ENCODE peak calls at places on chromosomes 13 and 19, in nine cellular contexts. K is uterus, I is AG09319, T is lower leg skin, D is BJ, C is IMR-90, X is neural crest cell, U is glutamatergic neuron, W is cardiac muscle cell. M is an unnamed sample.

GRCh38 chr13:64675256-64675892 is 2554.8 kb downstream of the PCDH9 start:
- DNase-seq in X (no peak), C (peak), T (no peak), K (no peak), W (no peak), U (no peak), D (peak), I (peak), M (no peak)

GRCh38 chr13:18991054-18991453 is 190.6 kb downstream of the TUBA3C start:
- DNase-seq in W (no peak), U (no peak), T (no peak), I (no peak), X (no peak), D (no peak), C (no peak), K (no peak), M (no peak)

GRCh38 chr19:8127311-8127710 is 22.1 kb downstream of the FBN3 start:
- DNase-seq in W (no peak), U (no peak), T (no peak), C (no peak), I (no peak), D (no peak), K (no peak), X (no peak), M (no peak)

GRCh38 chr13:94825507-94825906 is 113.2 kb upstream of the SOX21 start:
- DNase-seq in I (no peak), W (peak), K (peak), D (no peak), U (peak), X (peak), C (no peak), T (no peak), M (no peak)

GRCh38 chr19:16615788-16616187 is 12.2 kb downstream of the MED26 start:
- DNase-seq in I (no peak), C (no peak), K (no peak), U (no peak), D (no peak), X (no peak), T (no peak), W (no peak), M (no peak)

GRCh38 chr13:109479991-109480696 is 306.2 kb downstream of the IRS2 start:
- DNase-seq in D (no peak), I (no peak), U (no peak), C (peak), K (no peak), X (no peak), T (no peak), W (peak), M (no peak)

GRCh38 chr19:46186717-46187101 is 38.7 kb downstream of the IGFL2 start:
- DNase-seq in C (no peak), D (no peak), U (no peak), X (no peak), W (no peak), I (no peak), T (no peak), K (no peak), M (no peak)

GRCh38 chr13:26561636-26562537 is 4.4 kb downstream of the WASF3 start:
- DNase-seq in U (peak), D (peak), K (no peak), T (no peak), I (no peak), W (peak), C (peak), X (peak), M (no peak)

GRCh38 chr13:19606737-19607136 is 26.7 kb upstream of the MPHOSPH8 start:
- DNase-seq in I (no peak), T (no peak), C (no peak), W (no peak), U (no peak), K (no peak), D (no peak), X (no peak), M (no peak)

GRCh38 chr19:38730731-38731589 is 13.3 kb downstream of the CAPN12 start:
- DNase-seq in T (peak), U (no peak), D (no peak), W (no peak), X (no peak), C (no peak), I (no peak), K (peak), M (no peak)

GRCh38 chr13:103431880-103432279 is 365.7 kb upstream of the SLC10A2 start:
- DNase-seq in I (no peak), T (no peak), X (no peak), C (no peak), K (no peak), U (no peak), D (no peak), W (no peak), M (no peak)

GRCh38 chr19:39247701-39248664 is 673 bp downstream of the IFNL4 start:
- DNase-seq in C (no peak), I (no peak), K (no peak), X (no peak), U (peak), W (peak), T (no peak), D (no peak), M (no peak)

GRCh38 chr19:18648971-18649310 is 12.1 kb downstream of the KLHL26 start:
- DNase-seq in U (no peak), X (no peak), D (no peak), K (no peak), C (no peak), I (no peak), T (no peak), W (no peak), M (no peak)

GRCh38 chr19:46862974-46863632 is 2.3 kb downstream of the ARHGAP35 start:
- DNase-seq in I (no peak), U (no peak), W (peak), T (peak), C (no peak), D (no peak), K (peak), X (no peak), M (no peak)

GRCh38 chr13:104625196-104625595 is 1559.0 kb upstream of the SLC10A2 start:
- DNase-seq in W (no peak), I (no peak), C (no peak), T (no peak), U (peak), D (no peak), X (peak), K (no peak), M (no peak)

GRCh38 chr19:29694669-29695627 is 20.1 kb downstream of the C19orf12 start:
- DNase-seq in C (peak), W (peak), T (peak), D (no peak), I (peak), U (peak), X (peak), K (peak), M (peak)

GRCh38 chr19:17565611-17566010 is 10.2 kb downstream of the COLGALT1 start:
- DNase-seq in T (no peak), I (no peak), C (peak), K (no peak), U (no peak), X (no peak), D (no peak), W (no peak), M (no peak)

GRCh38 chr13:112696001-112696868 is 6.4 kb downstream of the ATP11A start:
- DNase-seq in K (no peak), I (no peak), X (no peak), U (no peak), D (no peak), T (peak), W (no peak), C (no peak), M (no peak)

GRCh38 chr19:36215276-36216171 is 618 bp downstream of the ZNF146 start:
- DNase-seq in X (peak), T (no peak), D (no peak), I (peak), U (peak), W (peak), C (peak), K (no peak), M (no peak)

GRCh38 chr19:15218501-15218900 is 13.7 kb downstream of the EPHX3 start:
- DNase-seq in W (no peak), T (no peak), I (no peak), D (no peak), U (peak), C (no peak), X (no peak), K (no peak), M (no peak)

GRCh38 chr19:15074371-15074770 is 7.6 kb upstream of the OR1I1 start:
- DNase-seq in D (no peak), U (no peak), W (no peak), T (no peak), K (no peak), I (no peak), X (no peak), C (no peak), M (no peak)

GRCh38 chr19:33171916-33172359 is 22.2 kb upstream of the LRP3 start:
- DNase-seq in D (no peak), T (no peak), X (no peak), W (no peak), I (no peak), C (peak), U (no peak), K (no peak), M (no peak)

GRCh38 chr13:47004022-47004421 is 107.2 kb upstream of the HTR2A start:
- DNase-seq in X (no peak), C (peak), D (no peak), I (no peak), U (no peak), T (no peak), K (no peak), W (peak), M (no peak)

GRCh38 chr13:55394470-55394869 is 1746.2 kb upstream of the PRR20A start:
- DNase-seq in X (no peak), D (no peak), C (no peak), U (no peak), I (no peak), K (no peak), W (no peak), T (no peak), M (no peak)

GRCh38 chr19:16587031-16588023 is 15.1 kb upstream of the SLC35E1 start:
- DNase-seq in X (no peak), I (no peak), T (no peak), W (peak), U (no peak), K (no peak), C (peak), D (no peak), M (no peak)

GRCh38 chr19:7829162-7829520 is 877 bp upstream of the EVI5L start:
- DNase-seq in X (no peak), I (no peak), K (no peak), T (no peak), W (no peak), D (no peak), C (no peak), U (no peak), M (no peak)

GRCh38 chr13:94252209-94252608 is 227.3 kb downstream of the DCT start:
- DNase-seq in K (no peak), C (no peak), D (no peak), T (no peak), U (no peak), W (no peak), I (no peak), X (no peak), M (no peak)

GRCh38 chr13:27658569-27658968 is 36.9 kb downstream of the POLR1D start:
- DNase-seq in X (no peak), I (no peak), T (no peak), U (no peak), W (no peak), K (no peak), C (peak), D (peak), M (no peak)

GRCh38 chr19:6772028-6772865 is at the start of gene VAV1:
- DNase-seq in U (no peak), K (no peak), D (no peak), T (peak), W (no peak), X (no peak), I (no peak), C (no peak), M (no peak)
- TF ChIP-seq CTCF in U (no peak), K (no peak), D (no peak), T (no peak), W (no peak), X (no peak), I (no peak), C (no peak), M (peak)

DNA sequence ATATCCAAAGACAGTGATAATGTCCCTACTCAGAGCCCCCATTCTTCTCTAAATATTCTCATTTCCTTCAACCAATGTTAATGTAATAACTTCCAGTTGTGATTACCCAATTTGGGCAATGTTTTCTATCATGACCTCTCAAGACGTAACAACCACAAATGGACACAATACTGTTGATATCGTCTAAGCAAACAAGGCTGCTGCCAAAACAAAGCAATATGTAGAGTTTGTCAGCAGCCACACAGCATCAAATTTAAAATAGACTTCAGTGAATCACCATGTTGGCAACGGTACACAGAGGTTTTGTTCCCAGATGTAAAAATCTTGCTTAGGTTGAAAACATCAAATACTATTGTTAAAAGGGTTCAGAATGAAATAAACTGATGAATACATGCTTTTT is 205.1 kb downstream of the DACH1 start:
- DNase-seq in W (no peak), K (no peak), X (no peak), D (peak), I (peak), C (peak), T (no peak), U (no peak), M (no peak)
- TF ChIP-seq CTCF in W (no peak), K (no peak), X (no peak), D (no peak), I (no peak), C (no peak), T (no peak), U (no peak), M (no peak)

GRCh38 chr13:98083507-98083906 is 59.4 kb upstream of the FARP1 start:
- DNase-seq in U (no peak), I (peak), T (no peak), X (no peak), W (no peak), D (peak), K (no peak), C (peak), M (no peak)
- TF ChIP-seq CTCF in U (no peak), I (peak), T (no peak), X (no peak), W (peak), D (peak), K (no peak), C (peak), M (peak)

GRCh38 chr19:11675569-11675968 is 63.2 kb downstream of the ZNF823 start:
- DNase-seq in K (no peak), D (no peak), U (no peak), W (no peak), T (no peak), C (no peak), X (no peak), I (no peak), M (no peak)

GRCh38 chr19:11674067-11674492 is 64.7 kb downstream of the ZNF823 start:
- DNase-seq in C (no peak), D (no peak), I (no peak), W (no peak), T (no peak), X (no peak), U (peak), K (no peak), M (no peak)

GRCh38 chr19:11678504-11678903 is 60.2 kb downstream of the ZNF823 start:
- DNase-seq in U (no peak), X (no peak), D (no peak), T (no peak), C (no peak), I (no peak), W (no peak), K (no peak), M (no peak)

GRCh38 chr19:11673608-11674041 is 65.1 kb downstream of the ZNF823 start:
- DNase-seq in W (peak), I (no peak), T (peak), D (no peak), U (peak), C (peak), X (peak), K (peak), M (no peak)
- TF ChIP-seq CTCF in W (peak), I (peak), T (no peak), D (peak), U (peak), C (peak), X (peak), K (peak), M (peak)

GRCh38 chr13:54183728-54184127 is 1155.1 kb downstream of the OLFM4 start:
- DNase-seq in K (no peak), U (no peak), T (no peak), D (no peak), C (no peak), X (no peak), W (no peak), I (no peak), M (no peak)

GRCh38 chr13:54184576-54184975 is 1156.0 kb downstream of the OLFM4 start:
- DNase-seq in T (no peak), C (no peak), D (no peak), K (no peak), X (no peak), I (no peak), U (no peak), W (no peak), M (no peak)

GRCh38 chr13:54185101-54185500 is 1156.5 kb downstream of the OLFM4 start:
- DNase-seq in I (no peak), C (no peak), U (no peak), W (no peak), D (no peak), K (no peak), X (no peak), T (no peak), M (no peak)

GRCh38 chr13:54187461-54187860 is 1158.8 kb downstream of the OLFM4 start:
- DNase-seq in U (no peak), T (no peak), C (no peak), W (no peak), K (no peak), D (no peak), I (no peak), X (no peak), M (no peak)

GRCh38 chr13:54185785-54186184 is 1157.2 kb downstream of the OLFM4 start:
- DNase-seq in I (no peak), W (peak), U (peak), X (no peak), C (no peak), K (no peak), T (no peak), D (no peak), M (no peak)
- TF ChIP-seq CTCF in I (no peak), W (no peak), U (peak), X (peak), C (no peak), K (no peak), T (no peak), D (no peak), M (no peak)

DNA sequence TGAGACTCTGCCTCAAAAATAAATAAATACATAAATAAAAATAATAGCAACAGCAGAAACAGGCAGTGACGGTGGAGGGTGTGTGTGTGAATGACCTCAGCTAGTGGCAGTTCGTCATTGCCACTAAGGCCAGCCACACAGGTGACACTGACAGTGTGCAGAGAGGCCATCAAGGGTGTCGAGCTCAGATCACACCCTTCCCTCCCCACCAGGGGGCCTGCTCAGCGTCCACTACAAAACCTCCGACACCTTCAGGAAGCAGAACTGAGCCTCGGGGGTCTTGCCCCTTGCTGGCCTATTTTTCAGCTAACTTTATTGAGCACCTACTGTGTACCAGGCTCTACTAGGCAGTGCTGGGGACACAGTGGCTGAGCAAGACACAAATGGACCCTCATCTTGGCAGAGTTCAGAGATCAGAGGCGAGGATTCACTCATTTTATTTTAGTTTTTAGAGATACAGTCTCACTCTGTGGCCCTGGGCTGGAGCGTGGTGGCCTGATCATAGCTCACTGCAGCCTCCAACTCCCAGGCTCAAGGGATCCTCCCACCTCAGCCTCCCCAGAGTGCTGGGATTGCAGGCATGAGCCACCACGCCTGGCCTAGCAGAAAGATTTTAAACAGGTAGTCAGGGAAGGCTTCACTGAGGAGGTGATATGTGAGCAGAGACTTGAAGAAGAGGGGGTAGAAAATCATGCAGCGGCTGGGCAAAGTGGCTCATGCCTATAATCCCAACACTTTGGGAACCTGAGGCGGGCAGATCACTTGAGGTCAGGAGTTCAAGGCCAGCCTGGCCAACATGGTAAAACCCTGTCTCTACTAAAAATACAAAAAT is 30.3 kb upstream of the SEMA6B start:
- DNase-seq in I (no peak), X (peak), T (no peak), U (peak), W (peak), K (no peak), D (no peak), C (no peak), M (no peak)
- TF ChIP-seq CTCF in I (peak), X (peak), T (no peak), U (peak), W (peak), K (no peak), D (peak), C (peak), M (peak)

M was measured in osteocyte.